ENCODE peak calls at places on chromosome 11, in nine cellular contexts. One of them, this sample, is unnamed. For H3K36me3, the result is how much of the 10 kb centered on the place peaks cover.

GRCh38 chr11:70675697-70676374 is 277.5 kb downstream of the CTTN start:
- DNase-seq in stomach: no peak
- DNase-seq in uterus: no peak
- DNase-seq in brain microvascular endothelial cell: no peak
- DNase-seq in OCI-LY7: no peak
- DNase-seq in adrenal gland: no peak
- DNase-seq in CD4-positive, CD25-positive, alpha-beta regulatory T cell: no peak
- DNase-seq in GM23248: peak
- DNase-seq in H7: no peak
- DNase-seq in this sample: no peak

GRCh38 chr11:82038151-82038550 is 695.5 kb downstream of the FAM181B start:
- DNase-seq in GM23248: no peak
- DNase-seq in brain microvascular endothelial cell: no peak
- DNase-seq in OCI-LY7: peak
- DNase-seq in CD4-positive, CD25-positive, alpha-beta regulatory T cell: no peak
- DNase-seq in uterus: no peak
- DNase-seq in adrenal gland: no peak
- DNase-seq in H7: no peak
- DNase-seq in stomach: no peak
- DNase-seq in this sample: peak

GRCh38 chr11:119537641-119538253 is 114.8 kb upstream of the THY1 start:
- DNase-seq in OCI-LY7: no peak
- DNase-seq in GM23248: no peak
- DNase-seq in stomach: no peak
- DNase-seq in H7: no peak
- DNase-seq in adrenal gland: no peak
- DNase-seq in uterus: no peak
- DNase-seq in CD4-positive, CD25-positive, alpha-beta regulatory T cell: no peak
- DNase-seq in brain microvascular endothelial cell: no peak
- DNase-seq in this sample: no peak

GRCh38 chr11:112785717-112786116 is 175.5 kb upstream of the NCAM1 start:
- DNase-seq in brain microvascular endothelial cell: no peak
- DNase-seq in H7: no peak
- DNase-seq in uterus: no peak
- DNase-seq in adrenal gland: no peak
- DNase-seq in stomach: no peak
- DNase-seq in OCI-LY7: no peak
- DNase-seq in GM23248: peak
- DNase-seq in CD4-positive, CD25-positive, alpha-beta regulatory T cell: no peak
- DNase-seq in this sample: peak

GRCh38 chr11:13339196-13340153 is 61.9 kb downstream of the BMAL1 start:
- DNase-seq in OCI-LY7: no peak
- DNase-seq in uterus: no peak
- DNase-seq in brain microvascular endothelial cell: peak
- DNase-seq in GM23248: peak
- DNase-seq in CD4-positive, CD25-positive, alpha-beta regulatory T cell: no peak
- DNase-seq in adrenal gland: no peak
- DNase-seq in H7: no peak
- DNase-seq in stomach: no peak
- DNase-seq in this sample: peak

GRCh38 chr11:128874406-128874805 is 7.3 kb upstream of the KCNJ1 start:
- DNase-seq in H7: no peak
- DNase-seq in OCI-LY7: no peak
- DNase-seq in GM23248: peak
- DNase-seq in CD4-positive, CD25-positive, alpha-beta regulatory T cell: no peak
- DNase-seq in brain microvascular endothelial cell: no peak
- DNase-seq in stomach: no peak
- DNase-seq in uterus: no peak
- DNase-seq in adrenal gland: no peak
- DNase-seq in this sample: no peak

GRCh38 chr11:44785856-44786606 is 59.3 kb downstream of the TSPAN18 start:
- DNase-seq in CD4-positive, CD25-positive, alpha-beta regulatory T cell: no peak
- DNase-seq in stomach: no peak
- DNase-seq in adrenal gland: no peak
- DNase-seq in OCI-LY7: peak
- DNase-seq in H7: peak
- DNase-seq in brain microvascular endothelial cell: no peak
- DNase-seq in uterus: no peak
- DNase-seq in GM23248: no peak
- DNase-seq in this sample: no peak

GRCh38 chr11:44945639-44946038 is 5.0 kb downstream of the TP53I11 start:
- DNase-seq in adrenal gland: no peak
- DNase-seq in uterus: peak
- DNase-seq in GM23248: no peak
- DNase-seq in H7: no peak
- DNase-seq in stomach: no peak
- DNase-seq in OCI-LY7: no peak
- DNase-seq in CD4-positive, CD25-positive, alpha-beta regulatory T cell: no peak
- DNase-seq in brain microvascular endothelial cell: no peak
- DNase-seq in this sample: no peak

GRCh38 chr11:65593518-65594414 is 1.8 kb downstream of the KCNK7 start:
- DNase-seq in uterus: no peak
- DNase-seq in OCI-LY7: peak
- DNase-seq in GM23248: no peak
- DNase-seq in CD4-positive, CD25-positive, alpha-beta regulatory T cell: no peak
- DNase-seq in brain microvascular endothelial cell: no peak
- DNase-seq in H7: peak
- DNase-seq in stomach: no peak
- DNase-seq in adrenal gland: no peak
- DNase-seq in this sample: no peak

GRCh38 chr11:121153472-121153871 is 52.4 kb downstream of the TECTA start:
- DNase-seq in GM23248: no peak
- DNase-seq in stomach: no peak
- DNase-seq in brain microvascular endothelial cell: no peak
- DNase-seq in H7: peak
- DNase-seq in OCI-LY7: no peak
- DNase-seq in adrenal gland: no peak
- DNase-seq in CD4-positive, CD25-positive, alpha-beta regulatory T cell: no peak
- DNase-seq in uterus: no peak
- DNase-seq in this sample: no peak

GRCh38 chr11:107014871-107015270 is 3.4 kb downstream of the GUCY1A2 start:
- DNase-seq in H7: no peak
- DNase-seq in stomach: no peak
- DNase-seq in brain microvascular endothelial cell: no peak
- DNase-seq in uterus: no peak
- DNase-seq in GM23248: peak
- DNase-seq in OCI-LY7: no peak
- DNase-seq in adrenal gland: no peak
- DNase-seq in CD4-positive, CD25-positive, alpha-beta regulatory T cell: no peak
- DNase-seq in this sample: peak

GRCh38 chr11:115488945-115489344 is 15.3 kb downstream of the CADM1 start:
- DNase-seq in CD4-positive, CD25-positive, alpha-beta regulatory T cell: no peak
- DNase-seq in uterus: no peak
- DNase-seq in GM23248: no peak
- DNase-seq in OCI-LY7: no peak
- DNase-seq in brain microvascular endothelial cell: peak
- DNase-seq in H7: no peak
- DNase-seq in adrenal gland: no peak
- DNase-seq in stomach: no peak
- DNase-seq in this sample: peak

GRCh38 chr11:74311352-74311926 is at the start of gene P4HA3:
- DNase-seq in H7: peak
- DNase-seq in stomach: peak
- DNase-seq in adrenal gland: peak
- DNase-seq in GM23248: peak
- DNase-seq in CD4-positive, CD25-positive, alpha-beta regulatory T cell: peak
- DNase-seq in brain microvascular endothelial cell: peak
- DNase-seq in OCI-LY7: no peak
- DNase-seq in uterus: peak
- DNase-seq in this sample: peak

GRCh38 chr11:30016588-30017363 is at the start of gene KCNA4:
- DNase-seq in GM23248: peak
- DNase-seq in CD4-positive, CD25-positive, alpha-beta regulatory T cell: no peak
- DNase-seq in brain microvascular endothelial cell: no peak
- DNase-seq in stomach: no peak
- DNase-seq in OCI-LY7: no peak
- DNase-seq in uterus: no peak
- DNase-seq in H7: peak
- DNase-seq in adrenal gland: peak
- DNase-seq in this sample: no peak

GRCh38 chr11:45091563-45092392 is 54.7 kb upstream of the PRDM11 start:
- DNase-seq in adrenal gland: peak
- DNase-seq in uterus: no peak
- DNase-seq in OCI-LY7: no peak
- DNase-seq in brain microvascular endothelial cell: no peak
- DNase-seq in stomach: no peak
- DNase-seq in H7: peak
- DNase-seq in CD4-positive, CD25-positive, alpha-beta regulatory T cell: no peak
- DNase-seq in GM23248: no peak
- DNase-seq in this sample: no peak

GRCh38 chr11:72024073-72024749 is 25.5 kb downstream of the IL18BP start:
- DNase-seq in H7: no peak
- DNase-seq in CD4-positive, CD25-positive, alpha-beta regulatory T cell: no peak
- DNase-seq in GM23248: no peak
- DNase-seq in stomach: no peak
- DNase-seq in adrenal gland: no peak
- DNase-seq in OCI-LY7: no peak
- DNase-seq in brain microvascular endothelial cell: no peak
- DNase-seq in uterus: no peak
- DNase-seq in this sample: no peak
- H3K36me3 ChIP-seq in H7: under half
- H3K36me3 ChIP-seq in CD4-positive, CD25-positive, alpha-beta regulatory T cell: half or more
- H3K36me3 ChIP-seq in GM23248: half or more
- H3K36me3 ChIP-seq in stomach: half or more
- H3K36me3 ChIP-seq in adrenal gland: half or more
- H3K36me3 ChIP-seq in OCI-LY7: half or more
- H3K36me3 ChIP-seq in brain microvascular endothelial cell: half or more
- H3K36me3 ChIP-seq in uterus: under half
- H3K36me3 ChIP-seq in this sample: under half

GRCh38 chr11:57681168-57681567 is 13.3 kb downstream of the ZDHHC5 start:
- DNase-seq in stomach: no peak
- DNase-seq in OCI-LY7: no peak
- DNase-seq in CD4-positive, CD25-positive, alpha-beta regulatory T cell: no peak
- DNase-seq in H7: no peak
- DNase-seq in GM23248: no peak
- DNase-seq in adrenal gland: no peak
- DNase-seq in uterus: no peak
- DNase-seq in brain microvascular endothelial cell: no peak
- DNase-seq in this sample: no peak

GRCh38 chr11:57679396-57679795 is 11.5 kb downstream of the ZDHHC5 start:
- DNase-seq in adrenal gland: no peak
- DNase-seq in GM23248: no peak
- DNase-seq in brain microvascular endothelial cell: no peak
- DNase-seq in H7: no peak
- DNase-seq in OCI-LY7: no peak
- DNase-seq in stomach: no peak
- DNase-seq in uterus: no peak
- DNase-seq in CD4-positive, CD25-positive, alpha-beta regulatory T cell: no peak
- DNase-seq in this sample: peak

GRCh38 chr11:57680552-57680874 is 12.6 kb downstream of the ZDHHC5 start:
- DNase-seq in OCI-LY7: no peak
- DNase-seq in CD4-positive, CD25-positive, alpha-beta regulatory T cell: no peak
- DNase-seq in H7: no peak
- DNase-seq in adrenal gland: no peak
- DNase-seq in stomach: no peak
- DNase-seq in brain microvascular endothelial cell: peak
- DNase-seq in uterus: no peak
- DNase-seq in GM23248: peak
- DNase-seq in this sample: peak

GRCh38 chr11:57674251-57674650 is 6.3 kb downstream of the ZDHHC5 start:
- DNase-seq in stomach: no peak
- DNase-seq in uterus: no peak
- DNase-seq in H7: no peak
- DNase-seq in CD4-positive, CD25-positive, alpha-beta regulatory T cell: no peak
- DNase-seq in brain microvascular endothelial cell: no peak
- DNase-seq in adrenal gland: no peak
- DNase-seq in GM23248: no peak
- DNase-seq in OCI-LY7: no peak
- DNase-seq in this sample: no peak

DNA sequence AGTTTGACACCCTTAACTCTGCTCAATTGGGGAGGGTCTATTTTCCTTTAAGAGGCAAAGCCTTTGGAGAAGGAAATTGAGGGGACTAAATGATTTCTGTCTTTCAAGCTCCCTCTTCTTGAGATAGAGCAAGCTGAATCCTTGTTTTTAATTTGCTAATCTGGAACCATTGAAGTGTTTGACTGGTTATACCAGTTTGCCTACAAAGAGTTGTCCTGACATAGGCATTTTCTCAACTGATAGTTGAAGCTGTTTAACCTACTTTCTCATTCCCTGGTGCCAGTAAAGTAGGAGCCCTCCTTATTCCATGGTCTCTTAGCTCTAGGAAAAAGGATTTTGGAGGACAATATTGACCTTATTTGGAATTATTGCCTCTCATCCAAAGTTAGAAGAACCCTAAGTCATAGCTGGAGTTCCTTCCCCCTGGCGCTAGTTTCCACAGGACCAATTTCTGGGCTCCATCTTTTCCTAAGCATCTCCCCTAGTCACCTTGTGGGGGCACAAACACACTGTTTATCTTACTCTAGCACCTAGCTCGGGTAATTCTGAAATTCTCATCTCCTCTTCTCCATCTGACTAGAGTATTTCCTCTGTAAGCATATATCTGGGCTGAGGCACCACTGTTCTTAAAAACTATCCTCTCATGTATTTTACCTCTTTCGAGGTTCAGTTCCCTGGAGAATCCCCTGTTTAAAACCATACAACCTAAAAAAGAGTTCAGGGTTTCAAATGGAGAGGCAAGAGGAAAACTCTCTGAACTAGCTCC is 7.4 kb downstream of the ZDHHC5 start:
- DNase-seq in H7: no peak
- DNase-seq in CD4-positive, CD25-positive, alpha-beta regulatory T cell: no peak
- DNase-seq in OCI-LY7: no peak
- DNase-seq in brain microvascular endothelial cell: no peak
- DNase-seq in stomach: no peak
- DNase-seq in adrenal gland: no peak
- DNase-seq in uterus: no peak
- DNase-seq in GM23248: no peak
- DNase-seq in this sample: peak
- H3K36me3 ChIP-seq in H7: under half
- H3K36me3 ChIP-seq in CD4-positive, CD25-positive, alpha-beta regulatory T cell: half or more
- H3K36me3 ChIP-seq in OCI-LY7: half or more
- H3K36me3 ChIP-seq in brain microvascular endothelial cell: under half
- H3K36me3 ChIP-seq in stomach: under half
- H3K36me3 ChIP-seq in adrenal gland: under half
- H3K36me3 ChIP-seq in uterus: under half
- H3K36me3 ChIP-seq in GM23248: under half
- H3K36me3 ChIP-seq in this sample: under half

DNA sequence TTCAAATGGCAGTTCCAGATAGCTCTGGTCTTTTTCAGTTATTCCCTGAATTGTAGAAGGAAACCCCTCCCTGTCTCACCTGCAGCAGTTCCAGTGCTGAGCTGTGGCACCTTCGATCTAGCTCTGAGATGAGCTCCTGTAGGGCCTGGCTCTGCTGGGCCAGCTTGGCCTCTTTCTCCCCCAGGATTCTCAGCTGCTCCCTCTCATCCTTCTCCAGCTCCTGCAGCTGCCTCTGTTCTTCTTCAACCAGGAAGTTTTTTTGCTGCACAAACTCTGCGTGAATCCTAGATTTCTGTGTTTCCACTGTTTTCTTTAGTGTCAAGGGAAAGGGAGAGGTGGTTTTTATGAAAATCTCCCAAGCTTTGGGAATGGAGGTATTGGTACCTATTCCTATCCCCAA is 5.3 kb downstream of the TRIM21 start:
- DNase-seq in OCI-LY7: no peak
- DNase-seq in stomach: no peak
- DNase-seq in brain microvascular endothelial cell: no peak
- DNase-seq in GM23248: no peak
- DNase-seq in adrenal gland: no peak
- DNase-seq in CD4-positive, CD25-positive, alpha-beta regulatory T cell: no peak
- DNase-seq in H7: no peak
- DNase-seq in uterus: no peak
- DNase-seq in this sample: no peak
- H3K36me3 ChIP-seq in OCI-LY7: under half
- H3K36me3 ChIP-seq in stomach: under half
- H3K36me3 ChIP-seq in brain microvascular endothelial cell: under half
- H3K36me3 ChIP-seq in GM23248: under half
- H3K36me3 ChIP-seq in adrenal gland: half or more
- H3K36me3 ChIP-seq in CD4-positive, CD25-positive, alpha-beta regulatory T cell: half or more
- H3K36me3 ChIP-seq in H7: under half
- H3K36me3 ChIP-seq in uterus: under half
- H3K36me3 ChIP-seq in this sample: under half

GRCh38 chr11:95853862-95854261 is 63.6 kb downstream of the CEP57 start:
- DNase-seq in adrenal gland: no peak
- DNase-seq in brain microvascular endothelial cell: no peak
- DNase-seq in OCI-LY7: no peak
- DNase-seq in uterus: no peak
- DNase-seq in CD4-positive, CD25-positive, alpha-beta regulatory T cell: no peak
- DNase-seq in GM23248: no peak
- DNase-seq in H7: no peak
- DNase-seq in stomach: no peak
- DNase-seq in this sample: no peak
- H3K36me3 ChIP-seq in adrenal gland: under half
- H3K36me3 ChIP-seq in brain microvascular endothelial cell: under half
- H3K36me3 ChIP-seq in OCI-LY7: under half
- H3K36me3 ChIP-seq in uterus: under half
- H3K36me3 ChIP-seq in CD4-positive, CD25-positive, alpha-beta regulatory T cell: under half
- H3K36me3 ChIP-seq in GM23248: under half
- H3K36me3 ChIP-seq in H7: under half
- H3K36me3 ChIP-seq in stomach: under half
- H3K36me3 ChIP-seq in this sample: under half